ENCODE peak calls at places on chromosomes 7 and 10, in five cellular contexts. S is pancreas, M is thoracic aorta, B is left ventricle myocardium inferior, C is esophagus squamous epithelium. E is an unnamed sample.

GRCh38 chr10:70592746-70593512 is 9.6 kb downstream of the PRF1 start:
- DNase-seq in S (no peak), M (no peak), B (no peak), C (no peak), E (no peak)

GRCh38 chr10:91471602-91472001 is 61.5 kb downstream of the HECTD2 start:
- DNase-seq in S (no peak), M (no peak), B (no peak), C (no peak), E (no peak)

GRCh38 chr10:89846786-89847185 is 145.4 kb downstream of the KIF20B start:
- DNase-seq in S (no peak), M (no peak), B (no peak), C (no peak), E (no peak)

GRCh38 chr10:129466703-129467345 is at the start of gene MGMT:
- DNase-seq in S (peak; percentile 94), M (peak; percentile 77), B (peak; percentile 97), C (peak; percentile 72), E (peak; percentile 95)

GRCh38 chr10:119488675-119489074 is 53.8 kb downstream of the RGS10 start:
- DNase-seq in S (no peak), M (no peak), B (no peak), C (no peak), E (no peak)

GRCh38 chr7:73742338-73742752 is 3.7 kb upstream of the ABHD11 start:
- DNase-seq in S (peak; percentile 70), M (no peak), B (no peak), C (no peak), E (peak; percentile 61)

GRCh38 chr10:64086083-64086772 is 565.0 kb downstream of the REEP3 start:
- DNase-seq in S (no peak), M (no peak), B (no peak), C (no peak), E (no peak)

GRCh38 chr10:96673318-96674099 is 46.8 kb downstream of the PIK3AP1 start:
- DNase-seq in S (peak; percentile 47), M (no peak), B (peak; percentile 25), C (peak; percentile 29), E (no peak)

GRCh38 chr10:7239312-7239985 is 171.4 kb downstream of the SFMBT2 start:
- DNase-seq in S (no peak), M (no peak), B (no peak), C (no peak), E (no peak)

GRCh38 chr7:127891144-127891543 is 140.1 kb downstream of the LRRC4 start:
- DNase-seq in S (no peak), M (no peak), B (no peak), C (no peak), E (no peak)

GRCh38 chr10:84235096-84235495 is 6.2 kb downstream of the LRIT1 start:
- DNase-seq in S (no peak), M (no peak), B (no peak), C (no peak), E (no peak)

GRCh38 chr7:117470777-117471176 is 9.0 kb upstream of the CFTR start:
- DNase-seq in S (no peak), M (no peak), B (peak; percentile 75), C (no peak), E (peak; percentile 32)

GRCh38 chr10:61503051-61503450 is 49.9 kb upstream of the TMEM26 start:
- DNase-seq in S (no peak), M (no peak), B (no peak), C (no peak), E (no peak)

GRCh38 chr7:66867198-66867790 is 53.7 kb upstream of the TMEM248 start:
- DNase-seq in S (no peak), M (no peak), B (no peak), C (no peak), E (no peak)

GRCh38 chr10:98492763-98493162 is 46.0 kb upstream of the HPS1 start:
- DNase-seq in S (no peak), M (no peak), B (no peak), C (no peak), E (no peak)

GRCh38 chr7:151447901-151448260 is 7.9 kb upstream of the CRYGN start:
- DNase-seq in S (no peak), M (no peak), B (no peak), C (no peak), E (no peak)

GRCh38 chr7:151449990-151450389 is 10.0 kb upstream of the CRYGN start:
- DNase-seq in S (no peak), M (no peak), B (no peak), C (no peak), E (no peak)

GRCh38 chr7:151446412-151446811 is 6.5 kb upstream of the CRYGN start:
- DNase-seq in S (no peak), M (no peak), B (no peak), C (no peak), E (no peak)

GRCh38 chr7:151447312-151447711 is 7.4 kb upstream of the CRYGN start:
- DNase-seq in S (no peak), M (no peak), B (no peak), C (no peak), E (no peak)

GRCh38 chr7:151448261-151449252 is 8.6 kb upstream of the CRYGN start:
- DNase-seq in S (peak; percentile 53), M (peak; percentile 30), B (peak; percentile 65), C (no peak), E (no peak)
- H3K27ac ChIP-seq in S (no peak overlapping the region), M (peak overlapping the region; percentile 31), B (peak overlapping the region; percentile 46), C (peak overlapping the region; percentile 67), E (no peak overlapping the region)

DNA sequence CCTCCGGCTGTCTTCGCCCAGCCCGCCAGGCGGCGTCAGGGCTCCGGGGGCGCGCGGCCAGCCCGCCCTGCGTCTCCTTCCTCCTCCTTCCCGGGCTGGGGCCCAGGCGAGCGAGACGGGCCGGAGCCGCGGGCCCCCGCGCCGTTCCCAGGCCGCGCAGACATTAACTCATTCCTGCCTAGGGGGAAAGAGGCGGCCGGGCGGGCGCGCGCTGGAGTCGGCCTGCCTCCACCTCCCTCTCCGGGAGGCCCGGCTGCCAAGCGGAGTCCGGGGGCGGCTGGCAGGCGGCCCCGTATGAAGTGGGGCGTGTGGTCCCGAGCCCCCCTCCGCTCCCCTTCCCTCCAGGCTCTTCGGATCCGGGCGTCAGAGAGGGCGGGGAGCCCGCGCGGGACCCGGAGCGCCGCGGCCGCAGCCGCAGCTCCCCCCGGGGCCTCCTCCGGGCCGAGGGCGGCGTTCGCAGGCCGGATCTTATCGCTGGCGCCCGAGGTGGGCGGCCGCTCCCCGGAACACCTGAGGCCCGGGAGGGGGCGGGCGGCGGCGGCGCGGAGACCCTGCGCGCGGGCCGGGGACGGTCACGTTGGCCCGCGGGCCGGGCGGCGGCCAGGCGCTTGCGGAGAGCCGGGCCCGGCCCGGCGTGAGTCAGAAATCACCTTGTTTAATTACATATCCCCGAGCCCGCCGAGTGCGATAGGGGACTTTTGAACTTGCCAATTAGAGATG is 43.1 kb downstream of the LDB3 start:
- DNase-seq in S (peak; percentile 87), M (no peak), B (peak; percentile 89), C (no peak), E (peak; percentile 95)
- TF ChIP-seq CTCF in S (peak; percentile 70), M (peak; percentile 91), B (peak; percentile 89), C (peak; percentile 88), E (no peak)

GRCh38 chr10:125641398-125641797 is 41.6 kb downstream of the TEX36 start:
- DNase-seq in S (no peak), M (no peak), B (no peak), C (no peak), E (no peak)
- H3K36me3 ChIP-seq in S (no peaks in the 10 kb centered on the region), M (no peaks in the 10 kb centered on the region), B (no peaks in the 10 kb centered on the region), C (no peaks in the 10 kb centered on the region), E (no peaks in the 10 kb centered on the region)

GRCh38 chr7:130360518-130360917 is 15.9 kb downstream of the CPA5 start:
- DNase-seq in S (no peak), M (no peak), B (no peak), C (no peak), E (no peak)

GRCh38 chr7:130356121-130356759 is 11.6 kb downstream of the CPA5 start:
- DNase-seq in S (no peak), M (no peak), B (peak; percentile 31), C (no peak), E (peak; percentile 51)

GRCh38 chr7:130358471-130358870 is 13.9 kb downstream of the CPA5 start:
- DNase-seq in S (no peak), M (no peak), B (no peak), C (no peak), E (no peak)

GRCh38 chr7:130359276-130359857 is 14.8 kb downstream of the CPA5 start:
- DNase-seq in S (no peak), M (no peak), B (no peak), C (no peak), E (no peak)

DNA sequence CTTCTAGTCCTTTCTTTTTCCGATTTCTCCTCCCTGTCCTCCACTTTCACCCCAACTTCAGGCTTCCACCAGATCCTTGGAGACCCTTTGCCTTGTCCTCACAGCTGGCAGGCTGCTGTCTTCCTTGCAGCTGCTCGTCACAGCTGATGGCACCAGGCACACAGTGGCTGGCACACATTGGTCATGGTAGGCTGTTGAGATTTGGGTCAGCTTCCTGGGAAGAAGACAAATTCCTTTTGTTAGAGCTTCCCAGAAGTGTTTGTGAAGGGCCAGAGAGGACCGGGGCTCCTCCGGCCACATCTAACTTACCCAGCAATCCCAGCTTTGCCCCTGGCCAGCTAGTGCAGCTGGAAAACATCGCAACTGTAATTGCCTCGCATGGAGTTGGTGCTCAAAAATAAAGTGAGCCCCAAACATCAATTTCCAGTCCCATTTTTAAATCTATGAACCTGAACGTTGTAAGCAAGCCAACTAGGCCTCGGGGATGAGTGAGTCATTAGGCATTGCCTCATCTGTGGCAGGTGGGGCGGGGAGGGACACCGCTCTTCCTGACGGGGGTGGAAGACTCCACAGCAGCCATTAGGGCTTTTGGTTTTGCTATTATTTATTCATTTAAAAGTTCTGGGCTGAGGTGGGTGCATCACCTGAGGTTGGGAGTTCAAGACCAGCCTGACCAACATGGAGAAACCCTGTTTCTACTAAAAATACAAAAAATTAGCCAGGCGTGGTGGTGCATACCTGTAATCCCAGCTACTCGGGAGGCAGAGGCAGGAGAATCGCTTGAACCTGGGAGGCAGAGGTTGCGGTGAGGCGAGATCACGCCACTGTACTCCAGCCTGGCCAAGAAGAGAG is 12.4 kb downstream of the CPA5 start:
- DNase-seq in S (no peak), M (no peak), B (peak; percentile 30), C (no peak), E (no peak)
- H3K27ac ChIP-seq in S (peak overlapping the region; percentile 62), M (peak overlapping the region; percentile 63), B (peak overlapping the region; percentile 73), C (peak overlapping the region; percentile 67), E (peak overlapping the region; percentile 79)

GRCh38 chr10:79019961-79020491 is 48.7 kb upstream of the ZMIZ1 start:
- DNase-seq in S (no peak), M (no peak), B (peak; percentile 59), C (no peak), E (no peak)
- TF ChIP-seq CTCF in S (no peak), M (no peak), B (no peak), C (no peak), E (no peak)

GRCh38 chr7:139284252-139284896 is 53.3 kb downstream of the UBN2 start:
- DNase-seq in S (no peak), M (no peak), B (no peak), C (no peak), E (no peak)
- H3K36me3 ChIP-seq in S (peaks cover 15% of the 10 kb centered on the region), M (peaks cover 13% of the 10 kb centered on the region), B (peaks cover 66% of the 10 kb centered on the region), C (no peaks in the 10 kb centered on the region), E (no peaks in the 10 kb centered on the region)

DNA sequence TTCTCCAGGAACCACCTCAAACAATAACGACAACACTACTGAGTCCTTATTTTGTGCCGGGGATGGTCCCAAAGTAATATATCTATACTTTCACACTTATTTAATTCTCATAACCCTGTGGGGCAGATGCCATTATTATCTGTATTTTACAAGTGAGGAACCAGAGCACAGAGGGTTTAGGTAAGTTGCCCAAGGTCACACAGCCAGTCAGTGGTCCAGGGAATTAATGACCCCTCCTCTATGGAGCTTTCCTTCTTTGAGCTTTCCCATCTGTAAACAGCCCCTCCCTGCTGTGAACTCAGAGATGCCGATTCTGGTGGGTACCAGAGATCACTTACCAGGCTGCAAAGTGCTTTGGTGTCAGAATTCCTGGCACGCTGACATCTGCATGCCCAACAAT is 105.7 kb downstream of the C10orf105 start:
- DNase-seq in S (no peak), M (no peak), B (no peak), C (no peak), E (no peak)
- H3K27ac ChIP-seq in S (no peak overlapping the region), M (no peak overlapping the region), B (peak overlapping the region; percentile 61), C (no peak overlapping the region), E (no peak overlapping the region)

E was measured in left lung.